ENCODE peak calls at places on chromosomes 2 and 18, in seven cellular contexts. One of them, this sample, is unnamed.

GRCh38 chr2:77834360-77835002 is 312.3 kb upstream of the LRRTM4 start:
- DNase-seq in stimulated activated CD8-positive, alpha-beta memory T cell treated with anti-CD3 and anti-CD28 coated beads, Interleukin-15, amount 100 ng/mL, for 24 hours: no peak
- DNase-seq in HuH-7.5: no peak
- DNase-seq in NB4: peak; percentile 11
- DNase-seq in GM04504: no peak
- DNase-seq in stimulated activated naive CD4-positive, alpha-beta T cell: no peak
- DNase-seq in NCI-H1092 treated with DMSO at 0.1 percent for 48 hours: no peak
- DNase-seq in this sample: no peak

GRCh38 chr2:235545369-235546150 is 51.7 kb downstream of the AGAP1 start:
- DNase-seq in stimulated activated CD8-positive, alpha-beta memory T cell treated with anti-CD3 and anti-CD28 coated beads, Interleukin-15, amount 100 ng/mL, for 24 hours: no peak
- DNase-seq in HuH-7.5: no peak
- DNase-seq in NB4: no peak
- DNase-seq in GM04504: no peak
- DNase-seq in stimulated activated naive CD4-positive, alpha-beta T cell: no peak
- DNase-seq in NCI-H1092 treated with DMSO at 0.1 percent for 48 hours: no peak
- DNase-seq in this sample: no peak

GRCh38 chr2:42781204-42781603 is 11.2 kb downstream of the HAAO start:
- DNase-seq in stimulated activated CD8-positive, alpha-beta memory T cell treated with anti-CD3 and anti-CD28 coated beads, Interleukin-15, amount 100 ng/mL, for 24 hours: no peak
- DNase-seq in HuH-7.5: no peak
- DNase-seq in NB4: no peak
- DNase-seq in GM04504: no peak
- DNase-seq in stimulated activated naive CD4-positive, alpha-beta T cell: no peak
- DNase-seq in NCI-H1092 treated with DMSO at 0.1 percent for 48 hours: no peak
- DNase-seq in this sample: no peak

GRCh38 chr2:199940373-199940772 is 14.9 kb downstream of the TYW5 start:
- DNase-seq in stimulated activated CD8-positive, alpha-beta memory T cell treated with anti-CD3 and anti-CD28 coated beads, Interleukin-15, amount 100 ng/mL, for 24 hours: no peak
- DNase-seq in HuH-7.5: no peak
- DNase-seq in NB4: peak; percentile 57
- DNase-seq in GM04504: no peak
- DNase-seq in stimulated activated naive CD4-positive, alpha-beta T cell: no peak
- DNase-seq in NCI-H1092 treated with DMSO at 0.1 percent for 48 hours: peak; percentile 20
- DNase-seq in this sample: no peak

GRCh38 chr2:118936286-118936685 is 5.7 kb upstream of the MARCO start:
- DNase-seq in stimulated activated CD8-positive, alpha-beta memory T cell treated with anti-CD3 and anti-CD28 coated beads, Interleukin-15, amount 100 ng/mL, for 24 hours: no peak
- DNase-seq in HuH-7.5: no peak
- DNase-seq in NB4: no peak
- DNase-seq in GM04504: no peak
- DNase-seq in stimulated activated naive CD4-positive, alpha-beta T cell: no peak
- DNase-seq in NCI-H1092 treated with DMSO at 0.1 percent for 48 hours: no peak
- DNase-seq in this sample: no peak

GRCh38 chr2:128981353-128981752 is 662.7 kb upstream of the HS6ST1 start:
- DNase-seq in stimulated activated CD8-positive, alpha-beta memory T cell treated with anti-CD3 and anti-CD28 coated beads, Interleukin-15, amount 100 ng/mL, for 24 hours: no peak
- DNase-seq in HuH-7.5: no peak
- DNase-seq in NB4: no peak
- DNase-seq in GM04504: no peak
- DNase-seq in stimulated activated naive CD4-positive, alpha-beta T cell: no peak
- DNase-seq in NCI-H1092 treated with DMSO at 0.1 percent for 48 hours: no peak
- DNase-seq in this sample: no peak

GRCh38 chr2:239611222-239611795 is 210.5 kb upstream of the HDAC4 start:
- DNase-seq in stimulated activated CD8-positive, alpha-beta memory T cell treated with anti-CD3 and anti-CD28 coated beads, Interleukin-15, amount 100 ng/mL, for 24 hours: no peak
- DNase-seq in HuH-7.5: no peak
- DNase-seq in NB4: no peak
- DNase-seq in GM04504: no peak
- DNase-seq in stimulated activated naive CD4-positive, alpha-beta T cell: no peak
- DNase-seq in NCI-H1092 treated with DMSO at 0.1 percent for 48 hours: no peak
- DNase-seq in this sample: no peak

GRCh38 chr2:83112863-83113262 is 1346.2 kb downstream of the SUCLG1 start:
- DNase-seq in stimulated activated CD8-positive, alpha-beta memory T cell treated with anti-CD3 and anti-CD28 coated beads, Interleukin-15, amount 100 ng/mL, for 24 hours: no peak
- DNase-seq in HuH-7.5: no peak
- DNase-seq in NB4: no peak
- DNase-seq in GM04504: no peak
- DNase-seq in stimulated activated naive CD4-positive, alpha-beta T cell: no peak
- DNase-seq in NCI-H1092 treated with DMSO at 0.1 percent for 48 hours: no peak
- DNase-seq in this sample: no peak

GRCh38 chr18:4319738-4320677 is 135.1 kb downstream of the DLGAP1 start:
- DNase-seq in stimulated activated CD8-positive, alpha-beta memory T cell treated with anti-CD3 and anti-CD28 coated beads, Interleukin-15, amount 100 ng/mL, for 24 hours: no peak
- DNase-seq in HuH-7.5: no peak
- DNase-seq in NB4: peak; percentile 1
- DNase-seq in GM04504: no peak
- DNase-seq in stimulated activated naive CD4-positive, alpha-beta T cell: no peak
- DNase-seq in NCI-H1092 treated with DMSO at 0.1 percent for 48 hours: no peak
- DNase-seq in this sample: no peak

GRCh38 chr2:152028182-152028862 is 70.5 kb downstream of the CACNB4 start:
- DNase-seq in stimulated activated CD8-positive, alpha-beta memory T cell treated with anti-CD3 and anti-CD28 coated beads, Interleukin-15, amount 100 ng/mL, for 24 hours: no peak
- DNase-seq in HuH-7.5: no peak
- DNase-seq in NB4: no peak
- DNase-seq in GM04504: no peak
- DNase-seq in stimulated activated naive CD4-positive, alpha-beta T cell: no peak
- DNase-seq in NCI-H1092 treated with DMSO at 0.1 percent for 48 hours: no peak
- DNase-seq in this sample: no peak

GRCh38 chr18:36724591-36725001 is 104.2 kb downstream of the TPGS2 start:
- DNase-seq in stimulated activated CD8-positive, alpha-beta memory T cell treated with anti-CD3 and anti-CD28 coated beads, Interleukin-15, amount 100 ng/mL, for 24 hours: no peak
- DNase-seq in HuH-7.5: no peak
- DNase-seq in NB4: no peak
- DNase-seq in GM04504: no peak
- DNase-seq in stimulated activated naive CD4-positive, alpha-beta T cell: no peak
- DNase-seq in NCI-H1092 treated with DMSO at 0.1 percent for 48 hours: no peak
- DNase-seq in this sample: no peak

GRCh38 chr2:190707726-190708125 is 58.8 kb downstream of the NAB1 start:
- DNase-seq in stimulated activated CD8-positive, alpha-beta memory T cell treated with anti-CD3 and anti-CD28 coated beads, Interleukin-15, amount 100 ng/mL, for 24 hours: no peak
- DNase-seq in HuH-7.5: no peak
- DNase-seq in NB4: no peak
- DNase-seq in GM04504: no peak
- DNase-seq in stimulated activated naive CD4-positive, alpha-beta T cell: no peak
- DNase-seq in NCI-H1092 treated with DMSO at 0.1 percent for 48 hours: no peak
- DNase-seq in this sample: no peak

GRCh38 chr18:10784596-10785202 is 258.9 kb downstream of the NAPG start:
- DNase-seq in stimulated activated CD8-positive, alpha-beta memory T cell treated with anti-CD3 and anti-CD28 coated beads, Interleukin-15, amount 100 ng/mL, for 24 hours: no peak
- DNase-seq in HuH-7.5: no peak
- DNase-seq in NB4: no peak
- DNase-seq in GM04504: no peak
- DNase-seq in stimulated activated naive CD4-positive, alpha-beta T cell: no peak
- DNase-seq in NCI-H1092 treated with DMSO at 0.1 percent for 48 hours: no peak
- DNase-seq in this sample: no peak

GRCh38 chr2:219576505-219577388 is 4.6 kb downstream of the INHA start:
- DNase-seq in stimulated activated CD8-positive, alpha-beta memory T cell treated with anti-CD3 and anti-CD28 coated beads, Interleukin-15, amount 100 ng/mL, for 24 hours: no peak
- DNase-seq in HuH-7.5: peak; percentile 76
- DNase-seq in NB4: no peak
- DNase-seq in GM04504: no peak
- DNase-seq in stimulated activated naive CD4-positive, alpha-beta T cell: no peak
- DNase-seq in NCI-H1092 treated with DMSO at 0.1 percent for 48 hours: peak; percentile 43
- DNase-seq in this sample: no peak

GRCh38 chr18:42086288-42086687 is 131.3 kb downstream of the PIK3C3 start:
- DNase-seq in stimulated activated CD8-positive, alpha-beta memory T cell treated with anti-CD3 and anti-CD28 coated beads, Interleukin-15, amount 100 ng/mL, for 24 hours: no peak
- DNase-seq in HuH-7.5: no peak
- DNase-seq in NB4: no peak
- DNase-seq in GM04504: no peak
- DNase-seq in stimulated activated naive CD4-positive, alpha-beta T cell: no peak
- DNase-seq in NCI-H1092 treated with DMSO at 0.1 percent for 48 hours: no peak
- DNase-seq in this sample: no peak

GRCh38 chr2:1591978-1592907 is 152.1 kb downstream of the PXDN start:
- DNase-seq in stimulated activated CD8-positive, alpha-beta memory T cell treated with anti-CD3 and anti-CD28 coated beads, Interleukin-15, amount 100 ng/mL, for 24 hours: no peak
- DNase-seq in HuH-7.5: no peak
- DNase-seq in NB4: peak; percentile 25
- DNase-seq in GM04504: no peak
- DNase-seq in stimulated activated naive CD4-positive, alpha-beta T cell: no peak
- DNase-seq in NCI-H1092 treated with DMSO at 0.1 percent for 48 hours: peak; percentile 14
- DNase-seq in this sample: no peak

GRCh38 chr2:219387284-219388126 is at the start of gene DNPEP:
- DNase-seq in stimulated activated CD8-positive, alpha-beta memory T cell treated with anti-CD3 and anti-CD28 coated beads, Interleukin-15, amount 100 ng/mL, for 24 hours: peak; percentile 96
- DNase-seq in HuH-7.5: peak; percentile 69
- DNase-seq in NB4: peak; percentile 92
- DNase-seq in GM04504: peak; percentile 83
- DNase-seq in stimulated activated naive CD4-positive, alpha-beta T cell: no peak
- DNase-seq in NCI-H1092 treated with DMSO at 0.1 percent for 48 hours: no peak
- DNase-seq in this sample: peak; percentile 99

GRCh38 chr2:39121523-39122063 is 742 bp upstream of the SOS1 start:
- DNase-seq in stimulated activated CD8-positive, alpha-beta memory T cell treated with anti-CD3 and anti-CD28 coated beads, Interleukin-15, amount 100 ng/mL, for 24 hours: no peak
- DNase-seq in HuH-7.5: no peak
- DNase-seq in NB4: peak; percentile 39
- DNase-seq in GM04504: no peak
- DNase-seq in stimulated activated naive CD4-positive, alpha-beta T cell: no peak
- DNase-seq in NCI-H1092 treated with DMSO at 0.1 percent for 48 hours: peak; percentile 68
- DNase-seq in this sample: no peak

GRCh38 chr18:54233228-54233625 is 8.8 kb upstream of the MBD2 start:
- DNase-seq in stimulated activated CD8-positive, alpha-beta memory T cell treated with anti-CD3 and anti-CD28 coated beads, Interleukin-15, amount 100 ng/mL, for 24 hours: no peak
- DNase-seq in HuH-7.5: no peak
- DNase-seq in NB4: no peak
- DNase-seq in GM04504: no peak
- DNase-seq in stimulated activated naive CD4-positive, alpha-beta T cell: no peak
- DNase-seq in NCI-H1092 treated with DMSO at 0.1 percent for 48 hours: no peak
- DNase-seq in this sample: no peak

GRCh38 chr2:181805228-181806038 is 86.1 kb upstream of the ITPRID2 start:
- DNase-seq in stimulated activated CD8-positive, alpha-beta memory T cell treated with anti-CD3 and anti-CD28 coated beads, Interleukin-15, amount 100 ng/mL, for 24 hours: no peak
- DNase-seq in HuH-7.5: no peak
- DNase-seq in NB4: peak; percentile 83
- DNase-seq in GM04504: peak; percentile 46
- DNase-seq in stimulated activated naive CD4-positive, alpha-beta T cell: no peak
- DNase-seq in NCI-H1092 treated with DMSO at 0.1 percent for 48 hours: no peak
- DNase-seq in this sample: no peak

GRCh38 chr2:142286618-142287017 is 155.8 kb upstream of the LRP1B start:
- DNase-seq in stimulated activated CD8-positive, alpha-beta memory T cell treated with anti-CD3 and anti-CD28 coated beads, Interleukin-15, amount 100 ng/mL, for 24 hours: no peak
- DNase-seq in HuH-7.5: peak; percentile 31
- DNase-seq in NB4: peak; percentile 42
- DNase-seq in GM04504: no peak
- DNase-seq in stimulated activated naive CD4-positive, alpha-beta T cell: no peak
- DNase-seq in NCI-H1092 treated with DMSO at 0.1 percent for 48 hours: no peak
- DNase-seq in this sample: no peak

GRCh38 chr2:13558368-13558767 is 841.6 kb downstream of the TRIB2 start:
- DNase-seq in stimulated activated CD8-positive, alpha-beta memory T cell treated with anti-CD3 and anti-CD28 coated beads, Interleukin-15, amount 100 ng/mL, for 24 hours: no peak
- DNase-seq in HuH-7.5: no peak
- DNase-seq in NB4: peak; percentile 51
- DNase-seq in GM04504: peak; percentile 1
- DNase-seq in stimulated activated naive CD4-positive, alpha-beta T cell: no peak
- DNase-seq in NCI-H1092 treated with DMSO at 0.1 percent for 48 hours: no peak
- DNase-seq in this sample: peak; percentile 21

This sample was measured in amniotic stem cell.